ENCODE peak calls at places on chromosomes 4 and X, in seven cellular contexts. One of them, this sample, is unnamed.

GRCh38 chrX:68995780-68996551 is 167.1 kb downstream of the EFNB1 start:
- DNase-seq in GM23338: no peak
- DNase-seq in GM23248: no peak
- DNase-seq in MM.1S: no peak
- DNase-seq in hepatocyte: peak; percentile 62
- DNase-seq in PC-9: no peak
- DNase-seq in HCT116: no peak
- DNase-seq in this sample: no peak

GRCh38 chr4:184765473-184766346 is 31.8 kb upstream of the CENPU start:
- DNase-seq in GM23338: peak; percentile 55
- DNase-seq in GM23248: no peak
- DNase-seq in MM.1S: no peak
- DNase-seq in hepatocyte: no peak
- DNase-seq in PC-9: no peak
- DNase-seq in HCT116: no peak
- DNase-seq in this sample: no peak

GRCh38 chr4:118918388-118918787 is 29.7 kb downstream of the SYNPO2 start:
- DNase-seq in GM23338: no peak
- DNase-seq in GM23248: peak; percentile 83
- DNase-seq in MM.1S: no peak
- DNase-seq in hepatocyte: peak; percentile 30
- DNase-seq in PC-9: no peak
- DNase-seq in HCT116: no peak
- DNase-seq in this sample: peak; percentile 77

GRCh38 chr4:121697626-121698025 is 846 bp upstream of the ANXA5 start:
- DNase-seq in GM23338: no peak
- DNase-seq in GM23248: no peak
- DNase-seq in MM.1S: no peak
- DNase-seq in hepatocyte: no peak
- DNase-seq in PC-9: no peak
- DNase-seq in HCT116: no peak
- DNase-seq in this sample: no peak

GRCh38 chr4:176545886-176546285 is 226.1 kb downstream of the SPCS3 start:
- DNase-seq in GM23338: no peak
- DNase-seq in GM23248: peak; percentile 9
- DNase-seq in MM.1S: no peak
- DNase-seq in hepatocyte: no peak
- DNase-seq in PC-9: no peak
- DNase-seq in HCT116: no peak
- DNase-seq in this sample: no peak

GRCh38 chr4:185112104-185112503 is 31.0 kb upstream of the SLC25A4 start:
- DNase-seq in GM23338: no peak
- DNase-seq in GM23248: peak; percentile 92
- DNase-seq in MM.1S: peak; percentile 15
- DNase-seq in hepatocyte: peak; percentile 64
- DNase-seq in PC-9: peak; percentile 58
- DNase-seq in HCT116: peak; percentile 97
- DNase-seq in this sample: peak; percentile 90

GRCh38 chrX:66602381-66602938 is 36.4 kb downstream of the EDA2R start:
- DNase-seq in GM23338: peak; percentile 10
- DNase-seq in GM23248: no peak
- DNase-seq in MM.1S: no peak
- DNase-seq in hepatocyte: no peak
- DNase-seq in PC-9: no peak
- DNase-seq in HCT116: no peak
- DNase-seq in this sample: no peak

GRCh38 chr4:20252656-20253271 is 1.1 kb downstream of the SLIT2 start:
- DNase-seq in GM23338: peak; percentile 53
- DNase-seq in GM23248: peak; percentile 67
- DNase-seq in MM.1S: peak; percentile 27
- DNase-seq in hepatocyte: peak; percentile 37
- DNase-seq in PC-9: peak; percentile 20
- DNase-seq in HCT116: no peak
- DNase-seq in this sample: peak; percentile 30

GRCh38 chr4:67922697-67923096 is 38.9 kb upstream of the TMPRSS11D start:
- DNase-seq in GM23338: no peak
- DNase-seq in GM23248: peak; percentile 47
- DNase-seq in MM.1S: no peak
- DNase-seq in hepatocyte: no peak
- DNase-seq in PC-9: no peak
- DNase-seq in HCT116: no peak
- DNase-seq in this sample: no peak

GRCh38 chrX:145630806-145631435 is 186.7 kb upstream of the SLITRK2 start:
- DNase-seq in GM23338: no peak
- DNase-seq in GM23248: no peak
- DNase-seq in MM.1S: no peak
- DNase-seq in hepatocyte: no peak
- DNase-seq in PC-9: no peak
- DNase-seq in HCT116: no peak
- DNase-seq in this sample: no peak

GRCh38 chr4:108359130-108359709 is 190.5 kb upstream of the LEF1 start:
- DNase-seq in GM23338: no peak
- DNase-seq in GM23248: no peak
- DNase-seq in MM.1S: peak; percentile 94
- DNase-seq in hepatocyte: no peak
- DNase-seq in PC-9: no peak
- DNase-seq in HCT116: no peak
- DNase-seq in this sample: no peak

GRCh38 chrX:74372272-74372671 is 49.0 kb upstream of the SLC16A2 start:
- DNase-seq in GM23338: no peak
- DNase-seq in GM23248: no peak
- DNase-seq in MM.1S: no peak
- DNase-seq in hepatocyte: no peak
- DNase-seq in PC-9: no peak
- DNase-seq in HCT116: no peak
- DNase-seq in this sample: peak; percentile 55

GRCh38 chr4:8105303-8106100 is 53.1 kb downstream of the ABLIM2 start:
- DNase-seq in GM23338: no peak
- DNase-seq in GM23248: no peak
- DNase-seq in MM.1S: no peak
- DNase-seq in hepatocyte: no peak
- DNase-seq in PC-9: no peak
- DNase-seq in HCT116: no peak
- DNase-seq in this sample: no peak

GRCh38 chr4:8106451-8107025 is 52.1 kb downstream of the ABLIM2 start:
- DNase-seq in GM23338: no peak
- DNase-seq in GM23248: no peak
- DNase-seq in MM.1S: no peak
- DNase-seq in hepatocyte: no peak
- DNase-seq in PC-9: no peak
- DNase-seq in HCT116: no peak
- DNase-seq in this sample: no peak

GRCh38 chr4:8103421-8103820 is 55.2 kb downstream of the ABLIM2 start:
- DNase-seq in GM23338: no peak
- DNase-seq in GM23248: no peak
- DNase-seq in MM.1S: no peak
- DNase-seq in hepatocyte: no peak
- DNase-seq in PC-9: no peak
- DNase-seq in HCT116: no peak
- DNase-seq in this sample: no peak

GRCh38 chr4:8103991-8104390 is 54.6 kb downstream of the ABLIM2 start:
- DNase-seq in GM23338: peak; percentile 51
- DNase-seq in GM23248: no peak
- DNase-seq in MM.1S: no peak
- DNase-seq in hepatocyte: no peak
- DNase-seq in PC-9: no peak
- DNase-seq in HCT116: no peak
- DNase-seq in this sample: no peak

DNA sequence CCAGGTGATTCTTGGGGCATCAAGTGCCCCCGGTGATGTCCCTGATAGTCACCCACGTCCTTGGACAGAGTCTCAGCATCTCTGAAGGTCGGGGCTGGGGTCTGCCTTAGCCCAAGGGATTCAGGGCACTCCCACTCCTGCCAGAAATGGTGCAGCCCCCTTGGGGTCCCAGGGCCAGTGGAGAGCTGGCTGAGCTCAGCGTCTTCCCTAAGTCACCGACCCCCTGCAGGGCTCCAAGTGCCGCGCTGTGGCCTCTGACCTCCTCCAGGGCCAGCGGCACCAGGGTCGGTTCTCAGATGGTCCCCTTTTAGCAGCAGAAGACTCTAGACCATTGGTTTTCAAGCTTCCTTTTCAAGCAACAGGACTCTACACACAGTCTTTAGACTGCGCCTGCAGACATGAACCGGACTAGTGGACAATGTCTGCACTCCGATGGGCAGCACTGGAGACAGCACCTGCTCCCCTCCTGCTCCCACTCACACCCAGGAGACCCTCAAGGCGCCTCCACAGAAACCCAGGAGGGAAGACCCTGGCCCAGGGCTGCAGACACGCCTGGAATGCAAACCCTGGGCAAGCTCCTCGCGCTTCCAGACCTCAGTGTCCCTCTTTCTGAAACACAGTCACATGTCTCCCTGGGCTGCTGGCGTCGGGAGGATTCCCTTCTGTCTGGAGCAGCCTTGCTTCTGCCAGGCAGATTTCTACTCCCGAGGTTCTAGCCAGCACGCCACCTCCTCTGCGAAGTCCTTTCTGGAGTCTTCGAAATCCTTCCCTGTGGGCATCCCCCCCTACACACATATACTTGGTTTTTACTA is 53.9 kb downstream of the ABLIM2 start:
- DNase-seq in GM23338: no peak
- DNase-seq in GM23248: no peak
- DNase-seq in MM.1S: no peak
- DNase-seq in hepatocyte: no peak
- DNase-seq in PC-9: no peak
- DNase-seq in HCT116: no peak
- DNase-seq in this sample: no peak
- H3K9me2 ChIP-seq in GM23338: no peaks in the 10 kb centered on the region
- H3K9me2 ChIP-seq in GM23248: no peaks in the 10 kb centered on the region
- H3K9me2 ChIP-seq in MM.1S: no peaks in the 10 kb centered on the region
- H3K9me2 ChIP-seq in hepatocyte: no peaks in the 10 kb centered on the region
- H3K9me2 ChIP-seq in PC-9: no peaks in the 10 kb centered on the region
- H3K9me2 ChIP-seq in HCT116: no peaks in the 10 kb centered on the region
- H3K9me2 ChIP-seq in this sample: no peaks in the 10 kb centered on the region

GRCh38 chrX:12307961-12308360 is 169.7 kb downstream of the FRMPD4 start:
- DNase-seq in GM23338: no peak
- DNase-seq in GM23248: no peak
- DNase-seq in MM.1S: no peak
- DNase-seq in hepatocyte: no peak
- DNase-seq in PC-9: no peak
- DNase-seq in HCT116: no peak
- DNase-seq in this sample: no peak
- TF ChIP-seq EZH2 in GM23338: no peak
- TF ChIP-seq EZH2 in GM23248: no peak
- TF ChIP-seq EZH2 in MM.1S: no peak
- TF ChIP-seq EZH2 in hepatocyte: no peak
- TF ChIP-seq EZH2 in PC-9: no peak
- TF ChIP-seq EZH2 in HCT116: no peak
- TF ChIP-seq EZH2 in this sample: no peak

GRCh38 chrX:48677456-48678030 is 6.1 kb upstream of the WAS start:
- DNase-seq in GM23338: no peak
- DNase-seq in GM23248: no peak
- DNase-seq in MM.1S: no peak
- DNase-seq in hepatocyte: peak; percentile 39
- DNase-seq in PC-9: no peak
- DNase-seq in HCT116: no peak
- DNase-seq in this sample: no peak
- H3K4me3 ChIP-seq in GM23338: peak overlapping the region; percentile 78
- H3K4me3 ChIP-seq in GM23248: no peak overlapping the region
- H3K4me3 ChIP-seq in MM.1S: no peak overlapping the region
- H3K4me3 ChIP-seq in hepatocyte: no peak overlapping the region
- H3K4me3 ChIP-seq in PC-9: peak overlapping the region; percentile 60
- H3K4me3 ChIP-seq in HCT116: peak overlapping the region; percentile 71
- H3K4me3 ChIP-seq in this sample: peak overlapping the region; percentile 98

DNA sequence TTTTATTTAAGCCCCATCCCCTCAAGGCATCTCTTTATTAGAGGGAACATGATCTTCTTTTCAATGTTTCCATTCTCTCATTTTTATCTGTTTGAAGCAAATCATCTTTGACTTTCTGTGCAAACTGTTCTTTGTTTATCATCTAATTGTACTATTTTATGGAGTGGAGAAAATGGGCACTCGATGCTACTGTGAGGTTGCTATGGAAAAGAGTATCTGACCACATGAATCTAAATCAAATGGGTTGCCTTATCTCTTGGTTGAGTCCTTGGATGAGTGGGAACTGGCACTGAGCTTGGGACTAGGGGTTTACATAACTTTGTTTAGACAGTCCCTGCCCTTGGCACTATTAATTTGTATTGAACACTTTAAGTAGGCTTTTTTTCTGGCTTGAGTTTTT is 9.1 kb downstream of the OCRL start:
- DNase-seq in GM23338: no peak
- DNase-seq in GM23248: no peak
- DNase-seq in MM.1S: no peak
- DNase-seq in hepatocyte: no peak
- DNase-seq in PC-9: no peak
- DNase-seq in HCT116: no peak
- DNase-seq in this sample: no peak
- H3K9me2 ChIP-seq in GM23338: no peaks in the 10 kb centered on the region
- H3K9me2 ChIP-seq in GM23248: no peaks in the 10 kb centered on the region
- H3K9me2 ChIP-seq in MM.1S: no peaks in the 10 kb centered on the region
- H3K9me2 ChIP-seq in hepatocyte: no peaks in the 10 kb centered on the region
- H3K9me2 ChIP-seq in PC-9: no peaks in the 10 kb centered on the region
- H3K9me2 ChIP-seq in HCT116: no peaks in the 10 kb centered on the region
- H3K9me2 ChIP-seq in this sample: no peaks in the 10 kb centered on the region

DNA sequence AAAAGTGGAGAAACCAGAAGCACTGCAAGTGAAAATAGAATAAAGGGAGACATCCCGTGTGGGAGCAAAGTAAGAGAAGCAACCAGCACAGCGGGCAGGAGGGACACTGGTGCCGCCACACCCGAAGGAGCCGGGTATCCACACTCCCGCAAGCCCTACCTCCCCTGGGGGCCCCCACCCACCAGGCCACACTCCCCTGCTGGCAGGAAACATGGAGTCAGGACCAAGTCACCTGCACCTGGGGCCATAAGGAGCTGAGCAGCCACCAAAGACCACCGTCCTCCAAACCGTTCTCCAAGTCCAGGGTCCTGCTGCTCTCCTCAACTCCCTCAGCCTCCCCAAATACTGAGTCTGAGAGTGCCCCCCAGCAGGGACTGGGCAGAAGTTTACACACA is 30.5 kb downstream of the FGFRL1 start:
- DNase-seq in GM23338: no peak
- DNase-seq in GM23248: no peak
- DNase-seq in MM.1S: no peak
- DNase-seq in hepatocyte: no peak
- DNase-seq in PC-9: no peak
- DNase-seq in HCT116: no peak
- DNase-seq in this sample: no peak
- TF ChIP-seq EZH2 in GM23338: no peak
- TF ChIP-seq EZH2 in GM23248: no peak
- TF ChIP-seq EZH2 in MM.1S: no peak
- TF ChIP-seq EZH2 in hepatocyte: no peak
- TF ChIP-seq EZH2 in PC-9: no peak
- TF ChIP-seq EZH2 in HCT116: no peak
- TF ChIP-seq EZH2 in this sample: no peak

GRCh38 chrX:140765043-140765784 is 55.7 kb downstream of the LINC00632 start:
- DNase-seq in GM23338: peak; percentile 15
- DNase-seq in GM23248: peak; percentile 70
- DNase-seq in MM.1S: no peak
- DNase-seq in hepatocyte: peak; percentile 35
- DNase-seq in PC-9: no peak
- DNase-seq in HCT116: no peak
- DNase-seq in this sample: peak; percentile 46
- H3K4me3 ChIP-seq in GM23338: peak overlapping the region; percentile 71
- H3K4me3 ChIP-seq in GM23248: peak overlapping the region; percentile 91
- H3K4me3 ChIP-seq in MM.1S: peak overlapping the region; percentile 57
- H3K4me3 ChIP-seq in hepatocyte: peak overlapping the region; percentile 70
- H3K4me3 ChIP-seq in PC-9: no peak overlapping the region
- H3K4me3 ChIP-seq in HCT116: no peak overlapping the region
- H3K4me3 ChIP-seq in this sample: peak overlapping the region; percentile 98